ENCODE peak calls at places on chromosomes 13 and 19, in seven cellular contexts. P, X, N, W, M, E and S are unnamed samples.

GRCh38 chr13:42836930-42837329 is 55.5 kb downstream of the FAM216B start:
- DNase-seq in X (peak; percentile 16), P (peak; percentile 89), E (peak; percentile 12), M (peak; percentile 52), W (peak; percentile 62), N (no peak), S (no peak)

GRCh38 chr13:59829690-59830089 is 334.0 kb downstream of the DIAPH3 start:
- DNase-seq in E (no peak), P (no peak), X (no peak), N (no peak), W (no peak), M (no peak), S (no peak)

GRCh38 chr13:21986602-21987001 is 315.7 kb downstream of the FGF9 start:
- DNase-seq in P (no peak), X (peak; percentile 18), N (no peak), M (no peak), W (no peak), E (peak; percentile 44), S (peak; percentile 37)

GRCh38 chr13:95713651-95714050 is 36.7 kb downstream of the DNAJC3 start:
- DNase-seq in M (no peak), E (no peak), W (no peak), N (no peak), X (no peak), P (peak; percentile 45), S (no peak)

GRCh38 chr13:32281083-32281482 is 34.1 kb downstream of the ZAR1L start:
- DNase-seq in N (no peak), M (no peak), X (no peak), E (no peak), W (no peak), P (no peak), S (no peak)

GRCh38 chr19:10692673-10693264 is 8.5 kb upstream of the QTRT1 start:
- DNase-seq in E (no peak), P (no peak), N (no peak), X (no peak), M (peak; percentile 73), W (no peak), S (no peak)

GRCh38 chr19:56076413-56076998 is 44.6 kb downstream of the ZNF787 start:
- DNase-seq in E (peak; percentile 67), M (peak; percentile 77), P (peak; percentile 57), X (peak; percentile 71), N (no peak), W (peak; percentile 20), S (peak; percentile 68)

GRCh38 chr13:20799726-20800416 is 26.1 kb upstream of the EEF1AKMT1 start:
- DNase-seq in M (no peak), X (no peak), N (no peak), P (peak; percentile 57), E (no peak), W (no peak), S (no peak)

GRCh38 chr13:30934381-30934780 is 1.9 kb downstream of the TEX26 start:
- DNase-seq in P (no peak), X (no peak), W (no peak), E (no peak), N (no peak), M (peak; percentile 63), S (no peak)

GRCh38 chr13:97222934-97223710 is 989 bp downstream of the MBNL2 start:
- DNase-seq in W (no peak), E (no peak), M (peak; percentile 49), X (no peak), N (no peak), P (no peak), S (no peak)

GRCh38 chr13:73222627-73223026 is 163.8 kb downstream of the KLF5 start:
- DNase-seq in N (no peak), P (no peak), W (no peak), X (no peak), E (no peak), M (no peak), S (no peak)

GRCh38 chr19:5484398-5485285 is 29.4 kb downstream of the ZNRF4 start:
- DNase-seq in N (no peak), W (no peak), P (no peak), E (no peak), X (peak; percentile 57), M (peak; percentile 27), S (no peak)

GRCh38 chr19:16190736-16191135 is 5.5 kb downstream of the FAM32A start:
- DNase-seq in W (no peak), X (no peak), P (no peak), E (no peak), M (no peak), N (no peak), S (no peak)

GRCh38 chr19:21505459-21506393 is at the start of gene ZNF429:
- DNase-seq in P (peak; percentile 91), M (peak; percentile 99), W (peak; percentile 84), X (peak; percentile 92), N (peak; percentile 91), E (peak; percentile 94), S (peak; percentile 96)

GRCh38 chr19:18223860-18224524 is 2.2 kb downstream of the PDE4C start:
- DNase-seq in M (peak; percentile 93), N (no peak), E (peak; percentile 49), P (no peak), X (peak; percentile 31), W (no peak), S (peak; percentile 63)

GRCh38 chr19:45577111-45577905 is 7.3 kb downstream of the OPA3 start:
- DNase-seq in N (no peak), P (peak; percentile 95), M (peak; percentile 54), X (peak; percentile 62), E (peak; percentile 60), W (peak; percentile 32), S (peak; percentile 70)

GRCh38 chr13:112657850-112658445 is 31.9 kb upstream of the ATP11A start:
- DNase-seq in M (no peak), W (no peak), X (peak; percentile 23), N (no peak), P (peak; percentile 22), E (no peak), S (no peak)

GRCh38 chr19:8150178-8150865 is 930 bp upstream of the FBN3 start:
- DNase-seq in X (no peak), N (no peak), E (no peak), P (no peak), M (no peak), W (no peak), S (no peak)

GRCh38 chr19:46515879-46516350 is 20.2 kb upstream of the PNMA8B start:
- DNase-seq in X (no peak), P (peak; percentile 47), E (no peak), M (peak; percentile 80), W (no peak), N (no peak), S (no peak)

GRCh38 chr13:42384265-42384664 is 112.3 kb downstream of the AKAP11 start:
- DNase-seq in X (no peak), M (no peak), P (peak; percentile 40), N (no peak), E (no peak), W (no peak), S (no peak)

GRCh38 chr13:98869408-98870090 is 108.3 kb downstream of the DOCK9 start:
- DNase-seq in N (no peak), P (peak; percentile 38), M (no peak), W (no peak), E (no peak), X (no peak), S (no peak)

DNA sequence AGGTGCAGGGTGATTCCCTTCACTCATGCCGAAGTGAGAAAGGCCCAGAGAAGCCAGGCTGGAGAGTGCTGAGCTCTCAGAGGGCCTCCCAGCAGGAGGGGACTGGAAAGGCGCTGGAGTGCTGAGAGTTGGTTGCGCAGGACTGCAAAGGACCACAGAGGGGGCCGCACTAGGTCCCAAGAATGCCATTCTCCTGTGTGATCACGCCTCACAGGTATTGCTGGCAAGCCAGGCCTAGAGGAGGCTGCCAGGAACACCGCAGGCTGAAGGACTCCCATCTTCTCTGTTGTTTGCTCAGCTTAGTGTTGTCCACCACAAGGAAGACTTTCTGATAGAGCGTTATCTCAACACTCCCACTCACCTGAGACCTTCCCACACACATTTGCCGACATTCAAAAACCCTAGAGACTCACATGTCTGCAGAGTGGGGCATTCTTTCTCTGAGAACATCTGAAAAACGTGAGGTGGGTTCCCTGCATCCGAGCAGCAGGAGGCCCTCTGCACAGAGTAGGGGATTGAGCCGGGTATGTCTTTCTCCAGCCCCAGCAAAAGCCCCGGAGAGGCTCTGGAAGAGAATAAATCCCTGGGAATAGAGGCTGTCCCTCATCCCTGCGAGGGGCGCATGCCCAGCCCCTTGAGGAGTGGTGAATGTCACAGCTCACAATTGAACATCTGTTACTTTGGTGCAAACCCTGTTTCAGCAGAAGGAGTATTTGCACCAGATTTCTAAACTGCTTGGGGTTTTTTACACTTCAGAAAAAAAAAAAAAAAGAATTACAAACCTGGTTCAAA is 164.8 kb downstream of the FGF14 start:
- DNase-seq in X (no peak), W (no peak), E (no peak), M (no peak), P (no peak), N (no peak), S (no peak)
- TF ChIP-seq CTCF in X (no peak), W (no peak), E (no peak), M (no peak), P (no peak), N (no peak), S (no peak)

GRCh38 chr19:40605201-40605971 is 4.2 kb downstream of the LTBP4 start:
- DNase-seq in P (peak; percentile 53), N (no peak), X (peak; percentile 78), E (peak; percentile 93), W (no peak), M (peak; percentile 75), S (peak; percentile 95)
- TF ChIP-seq CTCF in P (no peak), N (no peak), X (no peak), E (peak; percentile 43), W (peak; percentile 12), M (no peak), S (no peak)

DNA sequence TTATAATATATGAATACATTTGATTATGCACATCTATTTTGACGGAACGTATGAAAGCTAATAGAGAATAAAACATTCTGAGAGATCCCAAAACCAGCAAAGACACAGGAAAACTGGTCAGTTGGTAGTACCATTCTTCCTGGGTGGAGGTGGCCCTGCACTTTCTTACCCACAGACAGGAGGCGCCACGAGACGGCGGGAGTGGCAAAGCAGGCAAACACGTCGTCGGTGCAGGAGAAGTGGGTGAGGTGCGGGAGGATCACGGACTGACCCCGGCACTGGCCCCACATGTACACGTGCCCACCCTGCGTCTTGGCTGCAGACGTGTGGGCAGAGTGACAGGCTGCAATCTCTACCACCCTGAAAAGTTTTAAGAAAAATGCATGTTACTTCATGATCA is 36.1 kb downstream of the RCBTB1 start:
- DNase-seq in M (peak; percentile 46), W (no peak), E (no peak), N (no peak), X (peak; percentile 29), P (no peak), S (no peak)
- TF ChIP-seq CTCF in M (peak; percentile 56), W (peak; percentile 14), E (no peak), N (no peak), X (peak; percentile 19), P (no peak), S (no peak)

GRCh38 chr13:110618167-110618566 is 2.8 kb downstream of the NAXD start:
- DNase-seq in N (no peak), P (no peak), E (no peak), M (no peak), W (no peak), X (no peak), S (no peak)

GRCh38 chr13:110617326-110618072 is 2.2 kb downstream of the NAXD start:
- DNase-seq in E (peak; percentile 59), W (peak; percentile 32), P (peak; percentile 91), M (peak; percentile 65), N (no peak), X (peak; percentile 74), S (peak; percentile 53)

GRCh38 chr13:110615005-110615321 is 382 bp upstream of the NAXD start:
- DNase-seq in W (no peak), M (no peak), P (no peak), X (no peak), N (no peak), E (no peak), S (no peak)

GRCh38 chr13:110615322-110616102 is at the start of gene NAXD:
- DNase-seq in W (peak; percentile 85), M (peak; percentile 97), X (peak; percentile 90), N (peak; percentile 84), E (peak; percentile 94), P (peak; percentile 94), S (peak; percentile 96)

GRCh38 chr13:110616103-110617101 is 1.1 kb downstream of the NAXD start:
- DNase-seq in X (peak; percentile 41), W (peak; percentile 34), M (peak; percentile 51), N (no peak), P (peak; percentile 86), E (peak; percentile 52), S (peak; percentile 52)
- TF ChIP-seq CTCF in X (no peak), W (peak; percentile 15), M (no peak), N (peak; percentile 19), P (no peak), E (no peak), S (no peak)